ENCODE peak calls at places on chromosome 9, in ten cellular contexts. I is upper lobe of left lung, L is OCI-LY7, P is astrocyte of the spinal cord, Q is lower leg skin, K is tibial nerve, W is hepatocyte, A is right lobe of liver, R is tibial artery, J is fibroblast of mammary gland. H is an unnamed sample.

GRCh38 chr9:91131433-91131839 is 230.3 kb downstream of the AUH start:
- DNase-seq in I (no peak), L (no peak), P (peak), Q (peak), K (no peak), W (peak), A (no peak), R (no peak), J (peak), H (no peak)

GRCh38 chr9:124125590-124126047 is 114.1 kb downstream of the LHX2 start:
- DNase-seq in I (no peak), L (no peak), P (no peak), Q (no peak), K (no peak), W (no peak), A (no peak), R (no peak), J (no peak), H (no peak)

GRCh38 chr9:96256800-96257199 is 45.2 kb downstream of the HSD17B3 start:
- DNase-seq in I (no peak), L (no peak), P (peak), Q (no peak), K (no peak), W (no peak), A (no peak), R (no peak), J (no peak), H (peak)

GRCh38 chr9:77839459-77840140 is 191.5 kb upstream of the GNA14 start:
- DNase-seq in I (no peak), L (no peak), P (peak), Q (no peak), K (no peak), W (peak), A (no peak), R (no peak), J (peak), H (peak)

GRCh38 chr9:23581936-23582335 is 244.1 kb downstream of the ELAVL2 start:
- DNase-seq in I (no peak), L (no peak), P (no peak), Q (no peak), K (no peak), W (peak), A (no peak), R (no peak), J (peak), H (no peak)

GRCh38 chr9:136118367-136119258 is at the start of gene TMEM250:
- DNase-seq in I (peak), L (peak), P (peak), Q (peak), K (peak), W (peak), A (peak), R (peak), J (peak), H (peak)

GRCh38 chr9:115202960-115203751 is 85.2 kb upstream of the TNC start:
- DNase-seq in I (no peak), L (no peak), P (peak), Q (no peak), K (no peak), W (peak), A (no peak), R (no peak), J (peak), H (no peak)

GRCh38 chr9:21789541-21790037 is 12.8 kb upstream of the MTAP start:
- DNase-seq in I (no peak), L (peak), P (peak), Q (peak), K (peak), W (peak), A (peak), R (no peak), J (peak), H (peak)

GRCh38 chr9:134029248-134030226 is 4.3 kb downstream of the BRD3OS start:
- DNase-seq in I (peak), L (no peak), P (no peak), Q (no peak), K (no peak), W (no peak), A (no peak), R (no peak), J (no peak), H (no peak)

GRCh38 chr9:133210202-133210532 is 1.1 kb upstream of the OBP2B start:
- DNase-seq in I (no peak), L (no peak), P (no peak), Q (no peak), K (no peak), W (no peak), A (no peak), R (no peak), J (no peak), H (no peak)

GRCh38 chr9:95150903-95151302 is 166.6 kb downstream of the FANCC start:
- DNase-seq in I (no peak), L (no peak), P (no peak), Q (no peak), K (no peak), W (no peak), A (no peak), R (no peak), J (no peak), H (no peak)

GRCh38 chr9:131734165-131734610 is 5.7 kb downstream of the RAPGEF1 start:
- DNase-seq in I (no peak), L (peak), P (peak), Q (no peak), K (no peak), W (peak), A (peak), R (no peak), J (no peak), H (no peak)

GRCh38 chr9:30348904-30349303 is 2035.5 kb upstream of the ACO1 start:
- DNase-seq in I (peak), L (no peak), P (no peak), Q (no peak), K (no peak), W (no peak), A (peak), R (peak), J (no peak), H (no peak)

GRCh38 chr9:9004844-9005243 is 1205.3 kb upstream of the DMAC1 start:
- DNase-seq in I (no peak), L (no peak), P (no peak), Q (no peak), K (no peak), W (no peak), A (no peak), R (no peak), J (no peak), H (no peak)

GRCh38 chr9:18608371-18608770 is 134.4 kb downstream of the ADAMTSL1 start:
- DNase-seq in I (no peak), L (no peak), P (peak), Q (no peak), K (no peak), W (no peak), A (no peak), R (no peak), J (no peak), H (no peak)

GRCh38 chr9:16138961-16139441 is 586.2 kb downstream of the CCDC171 start:
- DNase-seq in I (no peak), L (no peak), P (peak), Q (no peak), K (peak), W (no peak), A (no peak), R (peak), J (peak), H (no peak)

GRCh38 chr9:124014355-124015026 is 2.9 kb downstream of the LHX2 start:
- DNase-seq in I (no peak), L (no peak), P (no peak), Q (no peak), K (no peak), W (no peak), A (no peak), R (no peak), J (no peak), H (no peak)

GRCh38 chr9:73437758-73438157 is 286.1 kb downstream of the ANXA1 start:
- DNase-seq in I (no peak), L (no peak), P (peak), Q (no peak), K (no peak), W (no peak), A (no peak), R (no peak), J (peak), H (no peak)

GRCh38 chr9:70852711-70853240 is 268.6 kb downstream of the TRPM3 start:
- DNase-seq in I (no peak), L (no peak), P (no peak), Q (no peak), K (no peak), W (no peak), A (no peak), R (no peak), J (peak), H (no peak)
- H3K4me3 ChIP-seq in I (no peak), L (no peak), P (no peak), Q (no peak), K (no peak), W (no peak), A (no peak), R (no peak), J (no peak), H (no peak)

DNA sequence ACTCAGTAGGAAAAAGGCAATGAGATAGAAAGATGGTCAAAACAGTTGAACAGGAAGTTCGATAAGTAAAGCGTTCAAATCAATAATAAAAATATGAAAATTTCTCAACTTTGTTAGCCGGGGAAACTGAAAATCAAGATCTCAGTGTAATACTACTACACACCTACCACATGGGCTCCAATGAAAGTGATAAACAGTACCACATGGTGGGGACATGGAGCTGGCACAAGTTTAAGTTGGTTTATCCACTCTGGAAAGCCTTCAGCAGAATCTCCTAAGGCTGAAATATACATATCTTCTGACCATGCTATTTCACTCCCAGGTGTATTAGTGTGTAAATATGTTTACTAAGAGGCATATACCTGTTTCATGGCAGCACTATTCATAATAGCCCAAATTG is 126.8 kb downstream of the NXNL2 start:
- DNase-seq in I (no peak), L (no peak), P (no peak), Q (no peak), K (no peak), W (no peak), A (no peak), R (no peak), J (peak), H (no peak)
- TF ChIP-seq CTCF in I (no peak), L (no peak), P (peak), Q (no peak), K (no peak), W (no peak), A (peak), R (no peak), J (peak), H (no peak)

GRCh38 chr9:35538361-35539234 is 48.7 kb downstream of the RUSC2 start:
- DNase-seq in I (peak), L (no peak), P (peak), Q (no peak), K (peak), W (peak), A (no peak), R (peak), J (peak), H (no peak)
- H3K4me3 ChIP-seq in I (peak), L (no peak), P (peak), Q (no peak), K (peak), W (no peak), A (no peak), R (peak), J (peak), H (peak)

GRCh38 chr9:1434082-1434481 is 383.9 kb downstream of the DMRT2 start:
- DNase-seq in I (no peak), L (no peak), P (no peak), Q (no peak), K (no peak), W (no peak), A (no peak), R (no peak), J (no peak), H (no peak)

GRCh38 chr9:1427856-1428255 is 377.7 kb downstream of the DMRT2 start:
- DNase-seq in I (no peak), L (no peak), P (no peak), Q (no peak), K (no peak), W (no peak), A (no peak), R (no peak), J (no peak), H (no peak)

DNA sequence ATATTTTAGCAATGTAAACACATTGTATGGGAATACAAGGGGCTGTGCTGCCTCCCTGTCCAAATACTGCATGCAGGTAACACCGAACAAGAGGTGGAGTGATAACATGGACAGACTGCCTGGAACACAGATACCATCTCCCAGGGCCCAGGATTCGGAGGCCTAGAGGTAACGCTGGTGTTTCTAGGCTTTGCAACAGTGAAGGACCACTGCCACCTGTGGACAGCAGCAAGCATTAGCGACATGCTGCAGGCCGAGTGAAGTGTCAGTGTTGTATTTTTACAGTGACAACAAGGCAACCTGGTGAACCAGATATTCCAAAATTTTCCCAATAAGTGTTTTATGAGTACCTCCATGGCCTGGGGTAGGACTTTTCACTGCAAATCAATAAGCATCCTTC is 379.2 kb downstream of the DMRT2 start:
- DNase-seq in I (no peak), L (no peak), P (no peak), Q (no peak), K (peak), W (no peak), A (peak), R (no peak), J (peak), H (no peak)
- TF ChIP-seq CTCF in I (no peak), L (no peak), P (peak), Q (no peak), K (no peak), W (no peak), A (peak), R (no peak), J (peak), H (no peak)

DNA sequence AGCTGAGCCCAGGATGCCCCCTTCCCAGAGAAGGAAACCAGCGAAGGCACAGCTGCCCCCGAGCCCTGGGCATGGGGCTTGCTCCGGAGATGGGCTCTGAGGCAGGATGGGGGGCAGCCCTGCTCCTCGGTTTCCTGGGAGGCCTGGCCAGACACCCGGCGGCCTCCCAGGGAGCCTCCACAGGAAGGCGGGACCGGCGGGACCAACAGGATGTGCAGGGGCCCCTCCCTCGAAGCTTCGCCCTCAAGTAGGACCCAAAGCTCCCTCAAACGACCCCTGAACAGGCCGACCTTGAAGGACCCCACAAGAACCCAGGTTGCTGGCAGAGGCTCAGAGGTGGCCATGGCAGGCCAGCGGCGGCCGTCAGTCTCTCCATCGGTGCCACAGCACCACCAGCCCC is 11.7 kb downstream of the EXD3 start:
- DNase-seq in I (no peak), L (no peak), P (no peak), Q (no peak), K (no peak), W (no peak), A (no peak), R (no peak), J (no peak), H (no peak)
- H3K4me3 ChIP-seq in I (peak), L (no peak), P (no peak), Q (no peak), K (peak), W (no peak), A (no peak), R (peak), J (no peak), H (no peak)

DNA sequence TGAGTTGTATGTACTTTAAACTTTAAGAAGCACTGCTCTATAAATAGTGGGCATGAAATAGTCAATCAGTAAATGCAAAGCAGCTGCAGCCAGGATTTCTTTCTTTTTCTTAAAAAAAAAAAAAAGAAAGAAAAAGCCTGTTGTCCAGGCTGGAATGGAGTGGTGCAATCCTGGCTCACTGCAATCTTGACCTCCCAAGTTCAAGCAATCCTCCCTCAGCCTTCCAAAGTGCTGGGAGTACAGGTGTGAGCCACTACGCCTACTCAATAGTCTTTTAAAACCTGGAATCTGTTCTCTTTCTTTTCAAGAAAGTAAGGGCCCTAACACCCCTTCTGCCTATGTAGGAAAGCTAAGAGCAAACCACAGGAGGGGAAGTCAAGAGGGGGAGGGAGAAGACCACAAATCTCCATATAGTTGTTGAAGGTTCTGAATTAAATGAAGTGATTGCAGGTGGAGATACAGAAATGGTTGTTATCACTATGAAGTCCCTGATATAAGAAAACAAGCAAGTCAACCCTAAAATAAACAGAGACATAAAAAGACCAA is 20.6 kb upstream of the TPD52L3 start:
- DNase-seq in I (no peak), L (no peak), P (no peak), Q (no peak), K (no peak), W (no peak), A (no peak), R (no peak), J (no peak), H (no peak)
- TF ChIP-seq CTCF in I (no peak), L (no peak), P (no peak), Q (no peak), K (no peak), W (no peak), A (no peak), R (no peak), J (no peak), H (no peak)

GRCh38 chr9:33044162-33044673 is 19.1 kb downstream of the DNAJA1 start:
- DNase-seq in I (peak), L (no peak), P (peak), Q (peak), K (peak), W (peak), A (peak), R (peak), J (peak), H (peak)
- H3K4me3 ChIP-seq in I (peak), L (no peak), P (peak), Q (peak), K (peak), W (peak), A (peak), R (peak), J (peak), H (peak)

DNA sequence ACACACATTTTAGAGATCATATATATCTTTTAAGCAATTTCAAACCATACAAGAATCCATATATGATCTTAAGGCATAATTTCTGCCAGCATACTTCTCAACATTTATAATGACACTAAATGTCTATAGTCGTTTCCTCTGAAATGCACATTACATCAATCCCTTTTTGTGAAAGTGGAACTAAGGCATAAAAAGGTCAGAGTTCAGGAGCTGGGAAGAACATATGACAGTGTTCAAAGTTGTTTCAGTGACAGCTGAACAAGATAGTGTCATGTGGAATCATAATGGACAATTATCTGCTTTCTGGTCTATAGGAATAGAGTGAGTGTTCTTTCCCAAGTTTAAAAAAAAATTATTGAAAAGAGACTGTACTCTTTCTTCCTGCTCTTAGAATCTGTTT is 2.4 kb upstream of the MOB3B start:
- DNase-seq in I (no peak), L (no peak), P (no peak), Q (no peak), K (no peak), W (no peak), A (no peak), R (no peak), J (no peak), H (no peak)
- TF ChIP-seq CTCF in I (no peak), L (no peak), P (no peak), Q (no peak), K (no peak), W (no peak), A (no peak), R (no peak), J (no peak), H (no peak)

DNA sequence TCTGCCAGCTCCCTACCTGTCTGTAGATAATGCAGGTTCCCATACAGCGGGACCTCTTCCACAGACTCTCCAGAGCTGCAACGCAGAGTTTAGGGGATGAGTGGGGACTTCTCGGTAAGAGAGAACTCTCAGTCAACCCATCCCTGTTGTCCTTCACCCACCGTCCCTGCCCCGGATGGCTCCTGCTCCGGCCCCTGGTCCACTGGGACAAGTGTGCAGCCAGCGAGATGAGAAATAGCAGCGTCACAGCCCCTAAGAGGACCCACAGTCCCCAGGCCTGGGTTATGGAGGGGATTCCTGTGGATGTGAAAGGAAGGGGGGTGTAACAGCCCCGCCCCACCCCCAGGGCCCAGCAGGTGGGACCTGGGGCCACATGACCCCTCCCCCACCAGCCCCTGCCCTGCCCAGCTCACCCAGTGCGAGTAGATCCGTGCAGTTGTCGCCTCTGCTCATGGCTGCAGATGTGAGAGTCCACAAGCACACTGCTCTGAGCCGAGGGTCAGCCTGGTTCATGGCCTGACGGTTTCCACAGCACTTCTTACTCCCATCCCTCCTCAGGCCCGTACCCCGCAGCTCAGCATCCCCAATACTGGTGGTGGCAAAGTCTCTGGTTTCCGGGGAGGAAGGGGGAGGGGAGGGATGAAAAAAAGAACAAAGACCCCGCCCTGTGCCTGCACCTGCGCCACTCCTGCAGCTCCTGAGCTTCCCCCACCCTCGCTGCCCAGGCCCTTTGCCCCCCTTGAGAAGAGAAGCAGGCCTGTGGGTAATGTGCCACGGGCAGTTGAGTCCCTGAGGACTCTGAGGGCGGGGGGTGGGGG is at the start of gene SIT1:
- DNase-seq in I (peak), L (peak), P (no peak), Q (no peak), K (no peak), W (no peak), A (no peak), R (peak), J (no peak), H (no peak)
- H3K4me3 ChIP-seq in I (peak), L (peak), P (no peak), Q (no peak), K (no peak), W (no peak), A (no peak), R (no peak), J (no peak), H (no peak)

H was measured in retinal pigment epithelial cell.